ENCODE peak calls at places on chromosomes 5 and 9, in ten cellular contexts. B, P, A, M, G, T, R, S, F and Y are unnamed samples.

GRCh38 chr5:137752873-137753226 is 1.3 kb downstream of the HNRNPA0 start:
- DNase-seq in B (no peak), P (peak; percentile 18), A (peak; percentile 17), M (no peak), G (no peak), T (no peak), R (no peak), S (no peak), F (peak; percentile 42), Y (peak; percentile 9)

GRCh38 chr5:167412506-167412905 is 878.9 kb upstream of the WWC1 start:
- DNase-seq in B (no peak), P (peak; percentile 32), A (no peak), M (no peak), G (no peak), T (no peak), R (no peak), S (no peak), F (peak; percentile 7), Y (no peak)

GRCh38 chr9:124839612-124840299 is 13.5 kb upstream of the WDR38 start:
- DNase-seq in B (no peak), P (peak; percentile 46), A (peak; percentile 59), M (no peak), G (no peak), T (no peak), R (no peak), S (no peak), F (peak; percentile 38), Y (no peak)

GRCh38 chr5:149775785-149776184 is 45.7 kb downstream of the PPARGC1B start:
- DNase-seq in B (no peak), P (no peak), A (peak; percentile 27), M (peak; percentile 23), G (no peak), T (no peak), R (no peak), S (no peak), F (peak; percentile 57), Y (no peak)

GRCh38 chr9:33517373-33517772 is 6.7 kb upstream of the ANKRD18B start:
- DNase-seq in B (no peak), P (peak; percentile 66), A (peak; percentile 34), M (no peak), G (no peak), T (peak; percentile 40), R (peak; percentile 44), S (no peak), F (peak; percentile 73), Y (no peak)

GRCh38 chr9:27743490-27743889 is 170.2 kb upstream of the C9orf72 start:
- DNase-seq in B (no peak), P (no peak), A (no peak), M (no peak), G (no peak), T (no peak), R (no peak), S (no peak), F (no peak), Y (no peak)

GRCh38 chr9:79670269-79670961 is 98.7 kb downstream of the TLE4 start:
- DNase-seq in B (no peak), P (no peak), A (no peak), M (no peak), G (no peak), T (no peak), R (peak; percentile 92), S (no peak), F (peak; percentile 37), Y (no peak)

GRCh38 chr5:72543365-72543764 is 36.2 kb upstream of the ZNF366 start:
- DNase-seq in B (no peak), P (peak; percentile 95), A (no peak), M (no peak), G (no peak), T (no peak), R (no peak), S (no peak), F (peak; percentile 80), Y (no peak)

GRCh38 chr9:21070171-21070571 is 7.6 kb downstream of the IFNB1 start:
- DNase-seq in B (no peak), P (peak; percentile 96), A (peak; percentile 46), M (no peak), G (no peak), T (peak; percentile 28), R (peak; percentile 74), S (no peak), F (peak; percentile 96), Y (no peak)

GRCh38 chr5:52007230-52007858 is 624.1 kb downstream of the ISL1 start:
- DNase-seq in B (no peak), P (peak; percentile 49), A (peak; percentile 53), M (no peak), G (no peak), T (peak; percentile 13), R (peak; percentile 53), S (no peak), F (peak; percentile 53), Y (no peak)

GRCh38 chr9:4117835-4118610 is 181.8 kb downstream of the GLIS3 start:
- DNase-seq in B (peak; percentile 9), P (no peak), A (no peak), M (no peak), G (no peak), T (no peak), R (no peak), S (peak; percentile 6), F (no peak), Y (peak; percentile 69)

GRCh38 chr9:126642839-126643238 is 29.1 kb downstream of the LMX1B start:
- DNase-seq in B (no peak), P (no peak), A (no peak), M (no peak), G (no peak), T (no peak), R (no peak), S (no peak), F (no peak), Y (no peak)

GRCh38 chr5:102794677-102795331 is 39.7 kb downstream of the PAM start:
- DNase-seq in B (no peak), P (no peak), A (no peak), M (no peak), G (no peak), T (no peak), R (no peak), S (no peak), F (no peak), Y (no peak)

GRCh38 chr9:18905033-18905882 is 127.8 kb downstream of the SAXO1 start:
- DNase-seq in B (no peak), P (peak; percentile 22), A (no peak), M (no peak), G (no peak), T (no peak), R (no peak), S (no peak), F (peak; percentile 87), Y (no peak)

GRCh38 chr9:134442486-134443168 is 116.4 kb downstream of the RXRA start:
- DNase-seq in B (no peak), P (peak; percentile 39), A (no peak), M (no peak), G (no peak), T (no peak), R (no peak), S (no peak), F (peak; percentile 71), Y (no peak)

GRCh38 chr9:113888361-113888760 is 12.3 kb downstream of the ZNF618 start:
- DNase-seq in B (no peak), P (no peak), A (no peak), M (no peak), G (no peak), T (no peak), R (no peak), S (no peak), F (no peak), Y (no peak)